ENCODE peak calls at places on chromosome X, in eight cellular contexts. B is adrenal gland; C is activated CD4-positive, CD25-positive, alpha-beta regulatory T cell treated with anti-CD3 and anti-CD28 coated beads, Interleukin-2, amount 50 U/mL, for 16 hours; R is Daoy; X is AG08395; S is CD14-positive monocyte; N is kidney tubule cell; I is left ventricle myocardium inferior. Y is an unnamed sample.

GRCh38 chrX:39613997-39614679 is 483.6 kb downstream of the BCOR start:
- DNase-seq in B (no peak), C (peak), R (peak), X (no peak), S (no peak), N (peak), I (no peak), Y (no peak)

GRCh38 chrX:150767475-150768131 is 74.4 kb downstream of the MTMR1 start:
- DNase-seq in B (no peak), C (no peak), R (peak), X (peak), S (peak), N (peak), I (no peak), Y (no peak)

GRCh38 chrX:134732676-134733075 is 74.4 kb upstream of the PLAC1 start:
- DNase-seq in B (no peak), C (no peak), R (no peak), X (no peak), S (no peak), N (no peak), I (no peak), Y (no peak)

GRCh38 chrX:2552621-2553297 is 52.0 kb upstream of the DHRSX start:
- DNase-seq in B (no peak), C (no peak), R (peak), X (peak), S (no peak), N (peak), I (no peak), Y (no peak)

GRCh38 chrX:49270249-49270921 is 792 bp downstream of the PPP1R3F start:
- DNase-seq in B (no peak), C (no peak), R (no peak), X (no peak), S (no peak), N (no peak), I (no peak), Y (no peak)

GRCh38 chrX:114924846-114925245 is 92.6 kb downstream of the IL13RA2 start:
- DNase-seq in B (no peak), C (no peak), R (peak), X (peak), S (no peak), N (no peak), I (no peak), Y (no peak)

GRCh38 chrX:103215037-103215767 is at the start of gene BEX4:
- DNase-seq in B (peak), C (peak), R (peak), X (peak), S (peak), N (peak), I (peak), Y (peak)

GRCh38 chrX:120560405-120560841 is 339 bp downstream of the CUL4B start:
- DNase-seq in B (peak), C (peak), R (peak), X (no peak), S (no peak), N (peak), I (peak), Y (peak)

GRCh38 chrX:111170017-111170416 is 74.0 kb downstream of the PAK3 start:
- DNase-seq in B (no peak), C (no peak), R (no peak), X (no peak), S (no peak), N (no peak), I (no peak), Y (no peak)

GRCh38 chrX:9955506-9955905 is 11.7 kb upstream of the CLDN34 start:
- DNase-seq in B (no peak), C (no peak), R (no peak), X (peak), S (no peak), N (no peak), I (no peak), Y (no peak)

GRCh38 chrX:769796-770195 is 139.2 kb downstream of the SHOX start:
- DNase-seq in B (no peak), C (no peak), R (no peak), X (no peak), S (no peak), N (no peak), I (no peak), Y (no peak)

GRCh38 chrX:153412746-153413720 is 1.8 kb downstream of the ZFP92 start:
- DNase-seq in B (no peak), C (no peak), R (no peak), X (no peak), S (no peak), N (no peak), I (no peak), Y (peak)

GRCh38 chrX:11525685-11526084 is 140.0 kb downstream of the ARHGAP6 start:
- DNase-seq in B (no peak), C (no peak), R (no peak), X (no peak), S (no peak), N (no peak), I (no peak), Y (no peak)

GRCh38 chrX:118594697-118595420 is 99.2 kb downstream of the DOCK11 start:
- DNase-seq in B (no peak), C (no peak), R (no peak), X (no peak), S (no peak), N (no peak), I (no peak), Y (no peak)

GRCh38 chrX:41064028-41064427 is 21.2 kb upstream of the USP9X start:
- DNase-seq in B (no peak), C (no peak), R (no peak), X (no peak), S (no peak), N (peak), I (no peak), Y (no peak)

GRCh38 chrX:37291924-37292323 is 57.2 kb upstream of the PRRG1 start:
- DNase-seq in B (no peak), C (no peak), R (no peak), X (no peak), S (no peak), N (no peak), I (no peak), Y (no peak)

GRCh38 chrX:134646170-134646569 is 12.1 kb downstream of the PLAC1 start:
- DNase-seq in B (no peak), C (no peak), R (no peak), X (no peak), S (no peak), N (no peak), I (no peak), Y (no peak)

GRCh38 chrX:134999469-134999868 is 8.7 kb downstream of the SMIM10 start:
- DNase-seq in B (no peak), C (no peak), R (peak), X (peak), S (no peak), N (peak), I (no peak), Y (no peak)

GRCh38 chrX:25079020-25079419 is 63.3 kb upstream of the ARX start:
- DNase-seq in B (no peak), C (no peak), R (no peak), X (no peak), S (no peak), N (no peak), I (no peak), Y (no peak)

GRCh38 chrX:17519349-17519748 is 144.3 kb downstream of the NHS start:
- DNase-seq in B (peak), C (no peak), R (no peak), X (peak), S (no peak), N (no peak), I (peak), Y (peak)

GRCh38 chrX:103674531-103675454 is 11.7 kb downstream of the MORF4L2 start:
- DNase-seq in B (no peak), C (no peak), R (no peak), X (no peak), S (no peak), N (no peak), I (no peak), Y (no peak)

GRCh38 chrX:54447461-54447860 is 7.3 kb downstream of the TSR2 start:
- DNase-seq in B (no peak), C (no peak), R (peak), X (peak), S (no peak), N (no peak), I (no peak), Y (no peak)

GRCh38 chrX:9700555-9700954 is 65.1 kb downstream of the GPR143 start:
- DNase-seq in B (no peak), C (no peak), R (no peak), X (no peak), S (no peak), N (no peak), I (no peak), Y (no peak)

GRCh38 chrX:107567370-107567769 is 60.9 kb upstream of the PRPS1 start:
- DNase-seq in B (no peak), C (no peak), R (no peak), X (no peak), S (no peak), N (no peak), I (no peak), Y (no peak)

GRCh38 chrX:40144576-40144975 is 46.8 kb upstream of the BCOR start:
- DNase-seq in B (no peak), C (no peak), R (no peak), X (no peak), S (no peak), N (no peak), I (no peak), Y (no peak)

GRCh38 chrX:318739-319578 is at the start of gene GTPBP6:
- DNase-seq in B (peak), C (peak), R (peak), X (peak), S (peak), N (peak), I (peak), Y (peak)